ENCODE peak calls at places on chromosomes 13 and 19, in nine cellular contexts. V, N, I, K, H, W, T, Q and E are unnamed samples.
A peak's percentile ranks its signal among the peaks of the same experiment; 100 is the strongest.

GRCh38 chr19:54158812-54159351 is 639 bp downstream of the LENG1 start:
- DNase-seq in V (no peak), N (no peak), I (no peak), K (no peak), H (no peak), W (no peak), T (no peak), Q (peak; percentile 12), E (no peak)

GRCh38 chr13:70527553-70527952 is 419.3 kb upstream of the KLHL1 start:
- DNase-seq in V (no peak), N (no peak), I (no peak), K (no peak), H (no peak), W (no peak), T (no peak), Q (no peak), E (no peak)

GRCh38 chr19:56310462-56310861 is 4.2 kb downstream of the ZSCAN5A start:
- DNase-seq in V (no peak), N (no peak), I (no peak), K (no peak), H (no peak), W (no peak), T (no peak), Q (no peak), E (no peak)

GRCh38 chr13:26941345-26942174 is 181.0 kb upstream of the GPR12 start:
- DNase-seq in V (no peak), N (peak; percentile 29), I (no peak), K (no peak), H (no peak), W (peak; percentile 46), T (no peak), Q (peak; percentile 91), E (peak; percentile 47)

GRCh38 chr19:5220361-5220760 is 120.3 kb downstream of the PTPRS start:
- DNase-seq in V (no peak), N (no peak), I (no peak), K (no peak), H (no peak), W (no peak), T (no peak), Q (no peak), E (no peak)

GRCh38 chr13:110228936-110229904 is 77.7 kb downstream of the COL4A1 start:
- DNase-seq in V (no peak), N (no peak), I (peak; percentile 42), K (no peak), H (no peak), W (peak; percentile 32), T (no peak), Q (no peak), E (peak; percentile 62)

GRCh38 chr13:99465454-99465853 is 35.8 kb upstream of the TM9SF2 start:
- DNase-seq in V (no peak), N (no peak), I (no peak), K (no peak), H (no peak), W (no peak), T (no peak), Q (no peak), E (no peak)

GRCh38 chr19:2032296-2032941 is 16.9 kb upstream of the BTBD2 start:
- DNase-seq in V (peak; percentile 11), N (peak; percentile 79), I (peak; percentile 99), K (peak; percentile 40), H (peak; percentile 53), W (peak; percentile 95), T (no peak), Q (peak; percentile 65), E (peak; percentile 90)

GRCh38 chr19:31274266-31274963 is 74.8 kb downstream of the TSHZ3 start:
- DNase-seq in V (no peak), N (no peak), I (no peak), K (no peak), H (no peak), W (no peak), T (no peak), Q (no peak), E (peak; percentile 38)

GRCh38 chr19:28217064-28217463 is 995.9 kb downstream of the UQCRFS1 start:
- DNase-seq in V (no peak), N (peak; percentile 75), I (no peak), K (no peak), H (peak; percentile 40), W (no peak), T (no peak), Q (no peak), E (no peak)

GRCh38 chr19:18494267-18494607 is 27.6 kb downstream of the ELL start:
- DNase-seq in V (no peak), N (no peak), I (no peak), K (peak; percentile 50), H (no peak), W (no peak), T (no peak), Q (peak; percentile 69), E (peak; percentile 68)

GRCh38 chr13:90979059-90979458 is 368.4 kb upstream of the MIR17HG start:
- DNase-seq in V (no peak), N (no peak), I (no peak), K (no peak), H (no peak), W (no peak), T (no peak), Q (no peak), E (no peak)